ENCODE peak calls at places on chromosomes 11 and 22, in four cellular contexts. X is H1, N is HepG2, R is GM12878. J is an unnamed sample.

GRCh38 chr11:68351450-68352275 is 39.3 kb downstream of the LRP5 start:
- DNase-seq in X (no peak), N (no peak), R (no peak), J (no peak)

GRCh38 chr22:47605441-47605840 is 843.0 kb downstream of the TBC1D22A start:
- DNase-seq in X (no peak), N (no peak), R (no peak), J (no peak)

GRCh38 chr22:46116491-46116958 is 33.8 kb upstream of the PPARA start:
- DNase-seq in X (peak; percentile 96), N (peak; percentile 74), R (peak; percentile 16), J (peak; percentile 94)

GRCh38 chr11:100863080-100863581 is 176.0 kb downstream of the ARHGAP42 start:
- DNase-seq in X (no peak), N (no peak), R (peak; percentile 49), J (peak; percentile 38)

GRCh38 chr11:76891285-76891684 is 30.6 kb downstream of the ACER3 start:
- DNase-seq in X (no peak), N (no peak), R (no peak), J (no peak)

GRCh38 chr11:121575250-121575962 is 122.6 kb upstream of the SORL1-AS1 start:
- DNase-seq in X (no peak), N (no peak), R (peak; percentile 74), J (no peak)

GRCh38 chr11:118734031-118734430 is 54.6 kb upstream of the TREH start:
- DNase-seq in X (no peak), N (no peak), R (no peak), J (no peak)

GRCh38 chr22:42343551-42344081 is 73.2 kb upstream of the TCF20 start:
- DNase-seq in X (no peak), N (no peak), R (no peak), J (peak; percentile 84)

GRCh38 chr22:41361716-41362310 is 19.9 kb upstream of the TEF start:
- DNase-seq in X (no peak), N (no peak), R (no peak), J (no peak)

GRCh38 chr11:12149672-12150225 is 39.4 kb downstream of the MICAL2 start:
- DNase-seq in X (no peak), N (no peak), R (no peak), J (peak; percentile 87)

GRCh38 chr11:30560345-30561106 is 25.6 kb downstream of the MPPED2 start:
- DNase-seq in X (no peak), N (no peak), R (no peak), J (no peak)

GRCh38 chr11:34548278-34548677 is 34.7 kb upstream of the ELF5 start:
- DNase-seq in X (no peak), N (no peak), R (no peak), J (no peak)

GRCh38 chr11:13238879-13239514 is 38.6 kb upstream of the BMAL1 start:
- DNase-seq in X (peak; percentile 68), N (peak; percentile 35), R (no peak), J (peak; percentile 39)

GRCh38 chr11:113189909-113190667 is 124.3 kb upstream of the TTC12 start:
- DNase-seq in X (no peak), N (no peak), R (no peak), J (peak; percentile 77)

GRCh38 chr11:111960916-111961315 is 23.8 kb downstream of the DIXDC1 start:
- DNase-seq in X (no peak), N (no peak), R (no peak), J (no peak)

GRCh38 chr22:45597460-45598192 is 74.0 kb upstream of the ATXN10 start:
- DNase-seq in X (no peak), N (peak; percentile 86), R (no peak), J (no peak)

GRCh38 chr22:46073683-46074504 is 76.4 kb upstream of the PPARA start:
- DNase-seq in X (no peak), N (no peak), R (no peak), J (no peak)

GRCh38 chr11:65814131-65814959 is 19.4 kb upstream of the SNX32 start:
- DNase-seq in X (no peak), N (no peak), R (no peak), J (no peak)

GRCh38 chr11:94183886-94184264 is 55.2 kb downstream of the PANX1 start:
- DNase-seq in X (peak; percentile 93), N (peak; percentile 33), R (peak; percentile 17), J (peak; percentile 69)

GRCh38 chr11:1356007-1356435 is 33.7 kb upstream of the BRSK2 start:
- DNase-seq in X (no peak), N (no peak), R (no peak), J (peak; percentile 28)

GRCh38 chr11:84564180-84564866 is 1062.8 kb downstream of the DLG2 start:
- DNase-seq in X (no peak), N (peak; percentile 77), R (no peak), J (peak; percentile 26)

GRCh38 chr11:64241175-64241429 is 207 bp downstream of the FKBP2 start:
- DNase-seq in X (no peak), N (no peak), R (peak; percentile 91), J (no peak)

GRCh38 chr11:15683528-15683927 is 568.8 kb downstream of the INSC start:
- DNase-seq in X (no peak), N (no peak), R (no peak), J (no peak)
- TF ChIP-seq KDM1A in X (no peak), N (no peak), R (no peak), J (no peak)

GRCh38 chr11:95915051-95915450 is 8.9 kb downstream of the MTMR2 start:
- DNase-seq in X (no peak), N (no peak), R (no peak), J (no peak)
- TF ChIP-seq YY1 in X (no peak), N (no peak), R (no peak), J (no peak)

GRCh38 chr11:77967753-77968152 is 26.7 kb downstream of the INTS4 start:
- DNase-seq in X (no peak), N (no peak), R (no peak), J (no peak)
- TF ChIP-seq KDM1A in X (no peak), N (no peak), R (no peak), J (no peak)

GRCh38 chr11:71396548-71397123 is 51.6 kb downstream of the DHCR7 start:
- DNase-seq in X (no peak), N (no peak), R (no peak), J (no peak)

GRCh38 chr11:71395010-71395560 is 53.1 kb downstream of the DHCR7 start:
- DNase-seq in X (no peak), N (no peak), R (no peak), J (no peak)

GRCh38 chr11:71397961-71398360 is 50.2 kb downstream of the DHCR7 start:
- DNase-seq in X (no peak), N (no peak), R (no peak), J (no peak)

GRCh38 chr11:71395774-71396173 is 52.4 kb downstream of the DHCR7 start:
- DNase-seq in X (no peak), N (no peak), R (no peak), J (no peak)

GRCh38 chr11:71397328-71397860 is 50.8 kb downstream of the DHCR7 start:
- DNase-seq in X (no peak), N (no peak), R (no peak), J (no peak)
- TF ChIP-seq YY1 in X (no peak), N (no peak), R (no peak), J (no peak)

J was measured in K562.